ENCODE peak calls at places on chromosomes 3 and 15, in nine cellular contexts. S is cardiac muscle cell, L is ovary, I is gastrocnemius medialis, Z is transverse colon, M is thyroid gland, H is A549, W is A673, V is fibroblast of lung. N is an unnamed sample.

GRCh38 chr3:42498791-42499477 is 3.5 kb upstream of the VIPR1 start:
- DNase-seq in S (no peak), H (no peak), V (no peak), L (no peak), I (no peak), W (no peak), Z (no peak), M (no peak), N (no peak)

GRCh38 chr3:13282528-13282985 is 137.6 kb downstream of the NUP210 start:
- DNase-seq in L (no peak), Z (no peak), S (no peak), I (no peak), V (no peak), M (peak; percentile 16), H (no peak), W (no peak), N (peak; percentile 15)

GRCh38 chr15:38671675-38672141 is 107.1 kb upstream of the RASGRP1 start:
- DNase-seq in W (no peak), L (no peak), I (no peak), S (no peak), M (no peak), V (no peak), Z (no peak), H (no peak), N (peak; percentile 57)

GRCh38 chr3:160184655-160185054 is 40.6 kb upstream of the C3orf80 start:
- DNase-seq in S (peak; percentile 95), I (no peak), H (no peak), L (no peak), V (peak; percentile 65), Z (no peak), W (no peak), M (no peak), N (peak; percentile 88)

GRCh38 chr15:88604972-88605506 is 16.1 kb upstream of the AEN start:
- DNase-seq in W (no peak), Z (no peak), L (no peak), S (no peak), H (no peak), I (no peak), M (peak; percentile 72), V (no peak), N (no peak)

GRCh38 chr15:78276032-78276943 is 11.9 kb downstream of the DNAJA4 start:
- DNase-seq in V (no peak), M (no peak), W (no peak), H (no peak), I (no peak), S (no peak), L (no peak), Z (no peak), N (no peak)

GRCh38 chr15:85614059-85614458 is 180.7 kb downstream of the KLHL25 start:
- DNase-seq in V (no peak), L (no peak), S (peak; percentile 45), W (peak; percentile 17), M (peak; percentile 8), H (no peak), Z (no peak), I (no peak), N (peak; percentile 15)

GRCh38 chr15:84821501-84822021 is 4.4 kb downstream of the ALPK3 start:
- DNase-seq in W (no peak), S (peak; percentile 69), Z (no peak), L (peak; percentile 59), M (no peak), V (no peak), H (no peak), I (no peak), N (no peak)

GRCh38 chr3:108862865-108863798 is 40.5 kb downstream of the TRAT1 start:
- DNase-seq in V (peak; percentile 77), I (no peak), Z (no peak), M (no peak), W (peak; percentile 36), H (peak; percentile 33), S (peak; percentile 57), L (no peak), N (peak; percentile 33)

GRCh38 chr3:39230453-39230852 is 38.1 kb upstream of the XIRP1 start:
- DNase-seq in S (no peak), W (no peak), V (no peak), Z (no peak), H (no peak), L (no peak), I (no peak), M (no peak), N (no peak)

GRCh38 chr3:123700791-123701712 is 116.2 kb upstream of the HACD2 start:
- DNase-seq in H (no peak), Z (peak; percentile 57), M (peak; percentile 17), W (no peak), V (peak; percentile 77), S (no peak), I (no peak), L (peak; percentile 76), N (no peak)

GRCh38 chr3:169264711-169265110 is 398.8 kb downstream of the MECOM start:
- DNase-seq in S (peak; percentile 75), H (no peak), V (peak; percentile 56), L (no peak), Z (peak; percentile 66), W (peak; percentile 90), M (peak; percentile 45), I (no peak), N (no peak)

GRCh38 chr3:61008168-61008737 is 243.0 kb downstream of the FHIT start:
- DNase-seq in V (no peak), L (no peak), Z (no peak), H (no peak), S (no peak), M (no peak), I (no peak), W (no peak), N (no peak)

GRCh38 chr3:38404286-38404685 is 49.4 kb upstream of the ACVR2B start:
- DNase-seq in Z (peak; percentile 26), M (peak; percentile 1), V (peak; percentile 84), H (no peak), L (no peak), W (peak; percentile 78), S (peak; percentile 88), I (peak; percentile 76), N (peak; percentile 94)

GRCh38 chr3:172294238-172294806 is 153.9 kb downstream of the GHSR start:
- DNase-seq in I (no peak), S (no peak), L (no peak), M (no peak), Z (no peak), V (no peak), W (no peak), H (no peak), N (no peak)

GRCh38 chr3:118941236-118941635 is 93.4 kb downstream of the IGSF11 start:
- DNase-seq in S (no peak), V (no peak), I (no peak), M (no peak), Z (no peak), H (no peak), L (no peak), W (no peak), N (no peak)

GRCh38 chr3:191809326-191809949 is 348.5 kb downstream of the PYDC2 start:
- DNase-seq in I (no peak), Z (no peak), S (no peak), H (no peak), M (no peak), L (no peak), W (peak; percentile 64), V (no peak), N (no peak)

DNA sequence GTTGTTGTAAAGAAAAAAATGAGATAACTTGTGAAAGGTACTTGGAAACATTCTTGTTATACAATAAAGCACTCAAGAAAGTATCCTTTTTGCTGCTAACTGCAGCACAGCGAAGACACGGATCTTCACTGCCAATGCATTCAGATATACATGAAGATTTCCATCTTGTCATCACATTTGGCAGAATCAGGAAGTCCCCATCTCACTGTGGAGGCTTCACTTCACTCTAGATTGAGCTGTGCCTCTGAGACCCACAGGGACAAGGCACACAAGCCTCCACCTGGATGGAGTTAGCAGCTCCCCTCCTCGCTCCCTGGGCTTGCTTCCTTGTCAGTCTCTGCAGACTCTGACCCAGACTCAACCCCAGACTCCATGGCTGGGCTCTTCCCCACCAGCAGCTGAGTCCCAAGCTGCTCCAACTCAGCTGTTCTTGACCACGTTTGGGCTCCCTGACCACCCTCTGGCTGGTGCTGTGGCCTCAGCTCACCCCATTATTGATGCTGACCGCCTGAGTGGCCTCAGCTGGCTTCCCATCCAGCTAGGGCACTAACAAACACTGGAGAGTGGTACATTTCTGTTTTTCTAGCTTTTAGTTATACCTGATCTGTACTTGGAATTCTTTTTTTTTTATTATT is 45.4 kb upstream of the SMAD3 start:
- DNase-seq in S (no peak), M (no peak), H (no peak), I (no peak), W (no peak), Z (no peak), V (no peak), L (no peak), N (no peak)
- H3K4me1 ChIP-seq in S (peaks cover 10% of the 10 kb centered on the region), M (peaks cover 12% of the 10 kb centered on the region), H (peaks cover 24% of the 10 kb centered on the region), I (peaks cover 14% of the 10 kb centered on the region), W (peaks cover 14% of the 10 kb centered on the region), Z (peaks cover 14% of the 10 kb centered on the region), V (peaks cover 16% of the 10 kb centered on the region), L (peaks cover 12% of the 10 kb centered on the region), N (peaks cover 13% of the 10 kb centered on the region)

GRCh38 chr3:104878395-104878794 is 488.3 kb upstream of the ALCAM start:
- DNase-seq in Z (no peak), S (peak; percentile 88), L (no peak), H (no peak), W (no peak), M (no peak), V (peak; percentile 63), I (no peak), N (peak; percentile 35)

GRCh38 chr3:104885214-104885814 is 481.4 kb upstream of the ALCAM start:
- DNase-seq in W (no peak), V (no peak), Z (no peak), I (no peak), H (no peak), S (no peak), L (no peak), M (no peak), N (peak; percentile 47)

DNA sequence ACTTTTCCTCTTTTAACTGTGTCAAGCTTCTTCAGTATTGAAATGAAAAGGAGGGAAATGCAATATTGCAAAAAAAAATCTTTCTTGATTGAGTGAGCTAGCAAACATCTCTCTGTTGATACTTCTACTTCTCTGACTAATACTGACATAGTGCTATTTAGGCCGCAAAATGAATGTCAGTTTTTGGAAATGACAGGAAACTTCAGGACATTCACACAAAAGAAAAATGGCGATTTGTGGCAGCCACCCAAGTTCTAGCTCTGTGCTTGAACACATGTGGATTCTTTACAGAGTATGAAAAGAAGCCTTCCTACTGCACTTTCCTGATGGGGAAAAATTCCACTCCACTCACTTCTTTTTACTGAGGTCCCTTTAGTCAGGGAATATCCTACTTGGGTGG is 486.8 kb upstream of the ALCAM start:
- DNase-seq in L (no peak), H (no peak), V (peak; percentile 59), S (peak; percentile 47), I (no peak), W (peak; percentile 45), M (no peak), Z (no peak), N (peak; percentile 31)
- H3K4me3 ChIP-seq in L (no peak overlapping the region), H (no peak overlapping the region), V (no peak overlapping the region), S (no peak overlapping the region), I (no peak overlapping the region), W (no peak overlapping the region), M (no peak overlapping the region), Z (no peak overlapping the region), N (no peak overlapping the region)

GRCh38 chr15:71199384-71200351 is 84.4 kb downstream of the THSD4 start:
- DNase-seq in V (no peak), H (no peak), W (no peak), S (no peak), Z (no peak), M (no peak), L (no peak), I (no peak), N (peak; percentile 39)
- H3K4me1 ChIP-seq in V (no peaks in the 10 kb centered on the region), H (peaks cover 33% of the 10 kb centered on the region), W (no peaks in the 10 kb centered on the region), S (peaks cover 17% of the 10 kb centered on the region), Z (no peaks in the 10 kb centered on the region), M (no peaks in the 10 kb centered on the region), L (peaks cover 2% of the 10 kb centered on the region), I (no peaks in the 10 kb centered on the region), N (peaks cover 7% of the 10 kb centered on the region)

GRCh38 chr3:30602946-30603345 is 3.5 kb upstream of the TGFBR2 start:
- DNase-seq in H (no peak), Z (no peak), L (no peak), I (no peak), V (no peak), S (no peak), M (no peak), W (no peak), N (no peak)
- H3K4me3 ChIP-seq in H (no peak overlapping the region), Z (no peak overlapping the region), L (no peak overlapping the region), I (no peak overlapping the region), V (no peak overlapping the region), S (no peak overlapping the region), M (no peak overlapping the region), W (no peak overlapping the region), N (no peak overlapping the region)

N was measured in GM23248.